ENCODE peak calls at places on chromosomes 3 and 15, in four cellular contexts. One of them, this sample, is unnamed.

GRCh38 chr3:87207500-87207899 is 19.6 kb upstream of the CHMP2B start:
- DNase-seq in IMR-90: no peak
- DNase-seq in K562: no peak
- DNase-seq in endothelial cell of umbilical vein: no peak
- DNase-seq in this sample: no peak

GRCh38 chr3:196514350-196514716 is 813 bp downstream of the SMCO1 start:
- DNase-seq in IMR-90: no peak
- DNase-seq in K562: no peak
- DNase-seq in endothelial cell of umbilical vein: no peak
- DNase-seq in this sample: no peak

GRCh38 chr3:134708025-134708597 is 57.3 kb upstream of the KY start:
- DNase-seq in IMR-90: peak; percentile 26
- DNase-seq in K562: no peak
- DNase-seq in endothelial cell of umbilical vein: peak; percentile 72
- DNase-seq in this sample: no peak

GRCh38 chr15:20659265-20659664 is 117.7 kb upstream of the GOLGA6L6 start:
- DNase-seq in IMR-90: no peak
- DNase-seq in K562: no peak
- DNase-seq in endothelial cell of umbilical vein: no peak
- DNase-seq in this sample: no peak

GRCh38 chr3:157417247-157417646 is 19.4 kb upstream of the PTX3 start:
- DNase-seq in IMR-90: no peak
- DNase-seq in K562: no peak
- DNase-seq in endothelial cell of umbilical vein: peak; percentile 50
- DNase-seq in this sample: no peak

GRCh38 chr3:36364260-36364659 is 16.0 kb upstream of the STAC start:
- DNase-seq in IMR-90: no peak
- DNase-seq in K562: no peak
- DNase-seq in endothelial cell of umbilical vein: no peak
- DNase-seq in this sample: no peak

GRCh38 chr3:135802171-135802570 is 163.4 kb upstream of the PPP2R3A start:
- DNase-seq in IMR-90: no peak
- DNase-seq in K562: no peak
- DNase-seq in endothelial cell of umbilical vein: no peak
- DNase-seq in this sample: no peak

GRCh38 chr3:58625196-58625595 is 41.4 kb downstream of the FAM3D start:
- DNase-seq in IMR-90: no peak
- DNase-seq in K562: no peak
- DNase-seq in endothelial cell of umbilical vein: no peak
- DNase-seq in this sample: no peak

GRCh38 chr3:117252208-117252607 is 542.6 kb downstream of the TUSC7 start:
- DNase-seq in IMR-90: peak; percentile 1
- DNase-seq in K562: no peak
- DNase-seq in endothelial cell of umbilical vein: peak; percentile 83
- DNase-seq in this sample: no peak

GRCh38 chr3:99023590-99024192 is 122.2 kb upstream of the DCBLD2 start:
- DNase-seq in IMR-90: peak; percentile 56
- DNase-seq in K562: peak; percentile 15
- DNase-seq in endothelial cell of umbilical vein: peak; percentile 66
- DNase-seq in this sample: no peak

GRCh38 chr3:182909318-182910040 is 70.9 kb downstream of the DCUN1D1 start:
- DNase-seq in IMR-90: no peak
- DNase-seq in K562: peak; percentile 33
- DNase-seq in endothelial cell of umbilical vein: peak; percentile 39
- DNase-seq in this sample: no peak

GRCh38 chr3:158419820-158420653 is 151.0 kb upstream of the MLF1 start:
- DNase-seq in IMR-90: no peak
- DNase-seq in K562: no peak
- DNase-seq in endothelial cell of umbilical vein: no peak
- DNase-seq in this sample: no peak

DNA sequence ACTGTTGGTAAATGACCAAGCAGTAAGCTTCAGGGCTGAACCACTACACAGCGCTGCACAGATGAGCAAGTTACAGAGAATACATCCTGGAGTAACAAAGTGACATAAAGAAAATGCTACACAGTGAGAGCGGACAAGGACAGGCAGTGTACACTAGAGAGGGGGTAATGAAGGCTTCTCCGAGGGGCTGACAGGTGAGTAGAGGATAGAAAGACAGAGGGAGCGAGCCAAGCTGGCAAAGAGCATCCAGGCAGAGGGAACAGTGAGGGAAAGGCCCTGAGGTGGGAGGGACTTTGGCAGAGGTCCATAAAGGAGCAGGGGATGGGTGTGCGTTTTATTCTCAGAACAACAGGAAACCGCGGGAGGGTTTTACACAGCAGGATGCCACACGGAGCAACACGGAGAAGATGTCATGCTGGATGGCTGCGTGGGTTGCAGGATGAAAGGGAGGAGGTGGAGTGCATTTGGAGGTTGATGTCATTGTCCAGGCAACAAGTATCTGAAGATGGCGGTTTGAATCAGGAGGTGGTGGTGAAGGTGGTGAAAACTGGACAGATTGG is 13.4 kb downstream of the WNT7A start:
- DNase-seq in IMR-90: no peak
- DNase-seq in K562: no peak
- DNase-seq in endothelial cell of umbilical vein: no peak
- DNase-seq in this sample: no peak
- H3K9me1 ChIP-seq in IMR-90: no peaks in the 10 kb centered on the region
- H3K9me1 ChIP-seq in K562: no peaks in the 10 kb centered on the region
- H3K9me1 ChIP-seq in endothelial cell of umbilical vein: no peaks in the 10 kb centered on the region
- H3K9me1 ChIP-seq in this sample: peaks cover 5% of the 10 kb centered on the region

DNA sequence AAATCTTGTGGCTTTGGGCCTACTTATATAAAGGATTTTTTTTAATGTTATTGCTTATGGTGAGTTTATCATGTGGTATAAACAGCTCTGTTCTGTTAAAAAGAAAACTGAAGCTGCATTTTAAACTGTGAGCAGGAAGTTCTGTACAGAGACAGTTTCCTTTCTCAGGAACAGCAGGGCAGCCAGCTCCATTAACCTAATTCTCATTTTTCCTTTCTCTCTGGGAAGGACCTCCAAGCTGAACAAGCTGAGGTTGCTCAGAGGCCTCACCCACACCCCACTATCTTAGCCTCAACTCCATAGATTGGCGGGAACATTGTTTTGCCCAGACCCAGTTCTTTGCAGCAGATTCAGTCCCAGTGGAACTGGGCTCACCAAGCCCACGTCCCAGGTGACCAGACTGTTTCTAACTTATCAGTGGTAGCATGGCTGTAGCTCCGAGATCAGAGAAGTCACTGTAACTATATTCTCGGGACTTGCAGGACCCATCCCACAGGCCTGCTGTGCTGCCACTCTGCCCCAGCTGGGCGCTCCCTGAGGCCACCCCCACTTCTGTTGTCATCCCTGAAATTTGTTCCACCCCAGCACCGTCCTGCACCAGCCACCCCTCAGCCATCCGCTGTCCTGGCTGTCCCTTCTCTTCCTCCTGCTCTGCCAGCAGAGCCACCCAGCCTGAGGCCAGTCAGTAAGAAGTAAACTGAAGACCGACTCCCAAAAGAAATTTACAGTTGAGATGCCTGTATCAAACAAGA is 33.2 kb upstream of the VILL start:
- DNase-seq in IMR-90: no peak
- DNase-seq in K562: no peak
- DNase-seq in endothelial cell of umbilical vein: peak; percentile 84
- DNase-seq in this sample: no peak
- H2AFZ ChIP-seq in IMR-90: no peak overlapping the region
- H2AFZ ChIP-seq in K562: no peak overlapping the region
- H2AFZ ChIP-seq in endothelial cell of umbilical vein: peak overlapping the region; percentile 52
- H2AFZ ChIP-seq in this sample: no peak overlapping the region

GRCh38 chr3:54670269-54671000 is 257.4 kb downstream of the LRTM1 start:
- DNase-seq in IMR-90: no peak
- DNase-seq in K562: no peak
- DNase-seq in endothelial cell of umbilical vein: no peak
- DNase-seq in this sample: no peak
- H3K27ac ChIP-seq in IMR-90: no peak overlapping the region
- H3K27ac ChIP-seq in K562: no peak overlapping the region
- H3K27ac ChIP-seq in endothelial cell of umbilical vein: no peak overlapping the region
- H3K27ac ChIP-seq in this sample: no peak overlapping the region

GRCh38 chr3:31210068-31210650 is 315.7 kb upstream of the GADL1 start:
- DNase-seq in IMR-90: no peak
- DNase-seq in K562: no peak
- DNase-seq in endothelial cell of umbilical vein: no peak
- DNase-seq in this sample: no peak

GRCh38 chr3:31219131-31219843 is 313.4 kb upstream of the STT3B start:
- DNase-seq in IMR-90: peak; percentile 15
- DNase-seq in K562: no peak
- DNase-seq in endothelial cell of umbilical vein: no peak
- DNase-seq in this sample: no peak

GRCh38 chr3:31218082-31218481 is 314.6 kb upstream of the STT3B start:
- DNase-seq in IMR-90: no peak
- DNase-seq in K562: no peak
- DNase-seq in endothelial cell of umbilical vein: no peak
- DNase-seq in this sample: no peak

DNA sequence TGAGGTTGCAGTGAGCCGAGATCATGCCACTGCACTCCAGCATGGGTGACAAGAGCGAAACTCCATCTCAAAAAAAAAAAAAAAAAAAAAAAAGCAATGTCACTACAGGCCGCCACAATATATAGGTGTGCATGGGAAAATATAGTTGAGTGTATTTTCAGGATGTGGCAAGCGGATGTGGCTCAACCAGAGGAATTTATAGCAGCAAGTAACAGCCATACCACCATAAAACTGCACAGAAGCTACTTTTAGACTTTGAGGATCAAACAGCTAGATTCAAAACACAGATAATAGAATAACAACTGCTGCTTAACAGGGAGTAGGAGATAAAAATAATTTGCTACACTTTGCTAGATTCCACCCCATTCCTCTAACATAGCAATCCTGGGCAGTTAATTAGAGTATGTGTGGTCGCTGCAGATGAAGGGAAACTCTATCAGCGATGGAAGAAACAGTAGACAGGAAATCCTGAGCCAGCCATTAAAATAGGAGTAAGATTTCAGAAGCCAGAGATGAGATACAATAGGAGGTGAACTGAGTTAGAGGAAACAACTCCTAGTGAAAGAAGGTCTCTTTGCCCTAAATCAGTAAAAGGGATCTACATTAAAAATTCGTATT is 318.7 kb upstream of the STT3B start:
- DNase-seq in IMR-90: no peak
- DNase-seq in K562: no peak
- DNase-seq in endothelial cell of umbilical vein: peak; percentile 46
- DNase-seq in this sample: no peak
- H3K9me1 ChIP-seq in IMR-90: no peaks in the 10 kb centered on the region
- H3K9me1 ChIP-seq in K562: no peaks in the 10 kb centered on the region
- H3K9me1 ChIP-seq in endothelial cell of umbilical vein: no peaks in the 10 kb centered on the region
- H3K9me1 ChIP-seq in this sample: no peaks in the 10 kb centered on the region

GRCh38 chr3:181880339-181880738 is 168.6 kb downstream of the SOX2 start:
- DNase-seq in IMR-90: no peak
- DNase-seq in K562: no peak
- DNase-seq in endothelial cell of umbilical vein: no peak
- DNase-seq in this sample: no peak

GRCh38 chr3:181879926-181880325 is 168.2 kb downstream of the SOX2 start:
- DNase-seq in IMR-90: no peak
- DNase-seq in K562: no peak
- DNase-seq in endothelial cell of umbilical vein: peak; percentile 65
- DNase-seq in this sample: no peak
- H2AFZ ChIP-seq in IMR-90: no peak overlapping the region
- H2AFZ ChIP-seq in K562: no peak overlapping the region
- H2AFZ ChIP-seq in endothelial cell of umbilical vein: no peak overlapping the region
- H2AFZ ChIP-seq in this sample: no peak overlapping the region

GRCh38 chr3:159762238-159762637 is 226.4 kb upstream of the IL12A start:
- DNase-seq in IMR-90: no peak
- DNase-seq in K562: no peak
- DNase-seq in endothelial cell of umbilical vein: peak; percentile 21
- DNase-seq in this sample: no peak

GRCh38 chr3:159764211-159765024 is 224.2 kb upstream of the IL12A start:
- DNase-seq in IMR-90: peak; percentile 76
- DNase-seq in K562: no peak
- DNase-seq in endothelial cell of umbilical vein: no peak
- DNase-seq in this sample: no peak

GRCh38 chr3:159761826-159762225 is 226.8 kb upstream of the IL12A start:
- DNase-seq in IMR-90: no peak
- DNase-seq in K562: no peak
- DNase-seq in endothelial cell of umbilical vein: no peak
- DNase-seq in this sample: no peak

GRCh38 chr3:159763466-159764210 is 225.0 kb upstream of the IL12A start:
- DNase-seq in IMR-90: peak; percentile 84
- DNase-seq in K562: peak; percentile 64
- DNase-seq in endothelial cell of umbilical vein: peak; percentile 85
- DNase-seq in this sample: no peak

DNA sequence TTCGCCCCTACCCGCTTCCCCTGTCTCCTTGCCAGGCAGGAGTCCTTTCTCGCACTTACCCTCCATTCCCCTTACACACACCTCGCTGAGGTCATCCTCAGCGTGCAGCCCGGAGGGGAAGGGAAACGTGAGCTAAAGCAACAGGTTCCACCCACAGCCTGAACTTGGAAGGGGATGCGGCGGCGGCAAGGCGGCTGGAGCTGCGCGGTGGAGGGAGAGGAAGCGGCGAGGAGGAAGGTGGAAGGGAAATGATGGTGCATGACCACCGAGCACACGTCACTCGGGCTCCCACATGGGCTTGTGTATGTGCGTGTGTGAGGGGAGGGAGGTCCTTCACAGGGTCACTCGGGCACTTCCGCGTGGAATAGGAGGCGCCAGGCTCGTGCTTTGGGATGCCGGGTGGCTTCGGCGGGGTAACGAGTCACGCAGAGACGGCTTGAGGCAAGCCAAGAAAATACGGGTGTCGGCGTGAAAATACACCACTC is 225.6 kb upstream of the IL12A start:
- DNase-seq in IMR-90: peak; percentile 94
- DNase-seq in K562: peak; percentile 6
- DNase-seq in endothelial cell of umbilical vein: peak; percentile 94
- DNase-seq in this sample: peak; percentile 63
- H3K27ac ChIP-seq in IMR-90: peak overlapping the region; percentile 91
- H3K27ac ChIP-seq in K562: no peak overlapping the region
- H3K27ac ChIP-seq in endothelial cell of umbilical vein: peak overlapping the region; percentile 88
- H3K27ac ChIP-seq in this sample: peak overlapping the region; percentile 90

DNA sequence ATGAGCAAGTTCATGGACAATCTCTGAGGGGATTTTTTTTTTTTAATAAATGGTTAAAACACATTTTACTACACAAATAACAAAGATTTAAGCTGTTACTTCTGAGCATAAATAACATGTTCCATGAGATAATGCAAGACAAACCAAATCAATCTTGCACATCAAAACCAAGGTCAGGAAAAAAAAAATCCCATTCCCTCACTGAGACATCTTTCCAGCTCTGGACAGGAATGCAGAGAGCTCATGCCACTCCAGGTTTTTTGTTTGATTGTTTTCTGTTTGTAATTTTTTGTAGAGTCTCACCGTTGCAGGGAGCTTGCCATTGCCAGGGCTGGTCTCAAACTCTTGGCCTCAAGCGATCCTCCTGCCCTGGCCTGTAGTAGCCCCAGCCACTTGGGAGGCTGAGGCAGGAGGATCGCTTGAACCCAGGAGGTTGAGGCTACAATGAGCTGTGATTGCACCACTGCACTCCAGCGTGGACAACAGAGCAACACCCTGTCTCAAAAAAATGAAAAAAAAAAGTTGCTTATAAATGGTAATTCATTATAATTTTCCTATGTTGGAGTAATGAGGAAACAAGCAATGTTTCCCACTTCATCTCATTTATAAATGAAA is 14.0 kb downstream of the OSBPL10 start:
- DNase-seq in IMR-90: no peak
- DNase-seq in K562: no peak
- DNase-seq in endothelial cell of umbilical vein: no peak
- DNase-seq in this sample: no peak
- H3K9me1 ChIP-seq in IMR-90: peaks cover 7% of the 10 kb centered on the region
- H3K9me1 ChIP-seq in K562: no peaks in the 10 kb centered on the region
- H3K9me1 ChIP-seq in endothelial cell of umbilical vein: no peaks in the 10 kb centered on the region
- H3K9me1 ChIP-seq in this sample: no peaks in the 10 kb centered on the region

This sample was measured in keratinocyte.